ENCODE peak calls at places on chromosomes 6 and 20, in five cellular contexts. O is HepG2, Z is K562, I is HCT116, S is GM12878. L is an unnamed sample.
A peak's percentile ranks its signal among the peaks of the same experiment; 100 is the strongest.

GRCh38 chr6:47787620-47788497 is 6.0 kb downstream of the OPN5 start:
- DNase-seq in O (peak; percentile 59), Z (peak; percentile 71), I (peak; percentile 58), S (no peak), L (peak; percentile 50)

GRCh38 chr20:62795023-62795761 is 1.1 kb upstream of the MRGBP start:
- DNase-seq in O (peak; percentile 77), Z (peak; percentile 83), I (no peak), S (no peak), L (peak; percentile 79)

GRCh38 chr6:36947570-36948351 is 6.8 kb upstream of the PI16 start:
- DNase-seq in O (no peak), Z (no peak), I (peak; percentile 39), S (no peak), L (no peak)

GRCh38 chr20:58712116-58712822 is 19.7 kb downstream of the NPEPL1 start:
- DNase-seq in O (no peak), Z (no peak), I (no peak), S (no peak), L (peak; percentile 12)

GRCh38 chr20:63733117-63733516 is 3.3 kb upstream of the LIME1 start:
- DNase-seq in O (no peak), Z (no peak), I (no peak), S (no peak), L (no peak)

GRCh38 chr6:112502348-112503130 is 155.4 kb downstream of the RFPL4B start:
- DNase-seq in O (no peak), Z (no peak), I (no peak), S (no peak), L (peak; percentile 26)

GRCh38 chr6:163940705-163941470 is 526.4 kb downstream of the QKI start:
- DNase-seq in O (no peak), Z (peak; percentile 14), I (no peak), S (no peak), L (no peak)

GRCh38 chr6:156154896-156155295 is 622.3 kb upstream of the ARID1B start:
- DNase-seq in O (no peak), Z (no peak), I (no peak), S (no peak), L (no peak)

GRCh38 chr6:11810039-11810541 is 31.5 kb upstream of the ADTRP start:
- DNase-seq in O (no peak), Z (peak; percentile 80), I (no peak), S (no peak), L (no peak)

DNA sequence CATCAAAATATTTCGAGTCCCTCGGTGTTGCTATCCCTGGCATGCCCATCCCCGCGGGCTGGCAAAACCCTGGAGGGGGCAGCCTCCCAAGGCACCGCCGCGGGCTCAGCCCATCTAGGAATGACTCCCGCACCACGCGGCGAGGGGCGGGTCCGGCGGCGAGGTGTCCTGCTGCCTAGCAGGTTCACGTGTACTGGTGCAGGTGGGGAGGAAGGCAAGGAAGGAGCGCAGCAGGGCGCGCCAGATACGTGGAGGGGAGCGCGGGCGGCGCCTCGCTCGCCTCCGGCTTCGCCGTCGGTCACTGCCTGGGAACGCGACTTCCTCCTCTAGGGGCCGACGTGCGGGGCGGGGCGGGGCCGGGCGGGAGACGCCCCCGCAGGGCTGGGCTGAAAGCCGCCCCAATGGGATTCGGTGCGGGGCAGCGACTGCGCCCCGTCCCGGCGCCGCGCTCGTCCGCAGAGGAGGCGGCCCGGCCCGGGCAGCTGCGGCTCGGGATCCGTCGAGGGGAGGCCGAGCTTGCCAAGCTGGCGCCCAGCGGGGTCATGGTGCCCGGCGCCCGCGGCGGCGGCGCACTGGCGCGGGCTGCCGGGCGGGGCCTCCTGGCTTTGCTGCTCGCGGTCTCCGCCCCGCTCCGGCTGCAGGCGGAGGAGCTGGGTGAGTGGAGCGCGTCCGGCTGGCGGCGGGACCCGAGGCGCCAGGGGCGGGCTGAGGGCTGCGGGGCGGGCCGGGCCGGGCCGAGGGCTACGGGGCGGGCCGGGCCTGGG is at the start of gene DCBLD1:
- DNase-seq in O (peak; percentile 78), Z (peak; percentile 88), I (peak; percentile 78), S (no peak), L (peak; percentile 81)
- TF ChIP-seq ZBTB33 in O (no peak), Z (no peak), I (no peak), S (no peak), L (no peak)

GRCh38 chr6:8481727-8482126 is 46.4 kb upstream of the SLC35B3 start:
- DNase-seq in O (no peak), Z (peak; percentile 3), I (no peak), S (no peak), L (no peak)
- TF ChIP-seq ZBTB33 in O (no peak), Z (no peak), I (no peak), S (no peak), L (no peak)

DNA sequence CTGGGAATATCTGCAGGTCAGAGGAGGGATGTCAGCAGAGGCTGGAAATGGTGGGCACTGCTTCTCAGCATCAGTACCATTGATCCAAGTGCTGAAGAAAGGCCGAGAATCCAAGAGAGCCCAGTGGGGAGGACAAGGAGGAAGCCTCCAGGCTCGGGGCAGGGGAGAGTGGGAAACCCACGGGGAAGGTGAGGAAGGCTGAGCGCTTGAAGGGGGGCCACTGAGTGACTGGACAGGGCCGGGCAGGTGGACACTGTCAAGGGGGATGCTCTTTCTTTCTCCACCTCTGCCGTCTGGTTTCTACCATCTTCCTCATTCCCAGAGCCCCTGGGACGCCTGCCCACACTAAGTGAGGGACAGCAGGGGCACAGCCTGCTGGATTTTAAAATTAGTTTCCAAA is 335.0 kb downstream of the CDH4 start:
- DNase-seq in O (no peak), Z (no peak), I (no peak), S (no peak), L (no peak)
- TF ChIP-seq ZBTB33 in O (no peak), Z (no peak), I (no peak), S (no peak), L (no peak)

DNA sequence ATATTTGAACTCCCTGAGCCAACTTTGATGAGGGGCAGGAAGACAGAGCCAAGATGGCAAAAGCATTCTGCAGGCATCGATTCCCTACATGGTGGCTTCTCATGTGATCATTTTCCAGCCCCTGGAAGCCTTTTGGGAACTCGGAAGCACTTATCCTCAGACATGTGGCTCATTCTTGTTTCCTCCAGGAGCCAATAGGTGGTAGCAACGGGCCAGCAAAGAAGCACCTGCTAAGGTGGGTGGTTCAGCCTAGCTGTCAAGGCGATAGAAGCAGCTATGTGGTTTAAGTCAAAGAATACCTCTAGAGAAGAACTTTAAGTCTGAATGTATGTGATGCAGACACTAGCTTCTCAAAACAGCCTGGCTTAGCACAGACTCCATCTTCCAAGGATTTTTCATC is 64.9 kb upstream of the PAX1 start:
- DNase-seq in O (peak; percentile 44), Z (peak; percentile 32), I (peak; percentile 4), S (no peak), L (no peak)
- TF ChIP-seq ZBTB33 in O (no peak), Z (no peak), I (no peak), S (no peak), L (no peak)

DNA sequence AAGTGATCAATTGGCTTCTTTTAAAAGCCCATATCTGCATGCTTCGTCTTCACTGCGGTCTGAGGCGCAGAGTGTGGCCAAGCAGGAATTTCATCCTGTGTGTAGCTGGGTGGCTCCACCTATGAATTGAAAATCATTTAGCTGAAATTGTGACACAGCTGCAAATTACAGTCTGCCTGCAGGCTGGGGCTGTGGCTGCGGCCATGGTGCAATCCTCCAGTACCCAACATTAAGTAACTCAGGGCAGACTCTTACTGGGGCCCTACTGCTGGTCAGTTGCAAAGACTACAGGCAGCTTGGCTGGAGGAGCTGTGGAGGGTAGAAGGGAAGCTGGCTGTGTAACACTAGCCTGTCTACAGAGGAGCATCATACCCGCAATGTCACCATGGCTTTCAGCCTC is 3.1 kb upstream of the TGM3 start:
- DNase-seq in O (no peak), Z (no peak), I (no peak), S (no peak), L (no peak)
- TF ChIP-seq ZBTB33 in O (no peak), Z (no peak), I (no peak), S (no peak), L (no peak)

GRCh38 chr6:26197736-26198625 is 110.8 kb downstream of the HFE start:
- DNase-seq in O (peak; percentile 62), Z (peak; percentile 68), I (peak; percentile 35), S (no peak), L (no peak)
- TF ChIP-seq ZBTB33 in O (no peak), Z (peak; percentile 24), I (no peak), S (no peak), L (no peak)

GRCh38 chr20:53044296-53044695 is 72.1 kb downstream of the TSHZ2 start:
- DNase-seq in O (no peak), Z (no peak), I (no peak), S (no peak), L (no peak)

GRCh38 chr20:53050338-53050737 is 78.2 kb downstream of the TSHZ2 start:
- DNase-seq in O (no peak), Z (no peak), I (no peak), S (no peak), L (no peak)

GRCh38 chr20:53048387-53048786 is 76.2 kb downstream of the TSHZ2 start:
- DNase-seq in O (no peak), Z (no peak), I (no peak), S (no peak), L (no peak)

GRCh38 chr20:53045941-53046340 is 73.8 kb downstream of the TSHZ2 start:
- DNase-seq in O (no peak), Z (no peak), I (no peak), S (no peak), L (no peak)

DNA sequence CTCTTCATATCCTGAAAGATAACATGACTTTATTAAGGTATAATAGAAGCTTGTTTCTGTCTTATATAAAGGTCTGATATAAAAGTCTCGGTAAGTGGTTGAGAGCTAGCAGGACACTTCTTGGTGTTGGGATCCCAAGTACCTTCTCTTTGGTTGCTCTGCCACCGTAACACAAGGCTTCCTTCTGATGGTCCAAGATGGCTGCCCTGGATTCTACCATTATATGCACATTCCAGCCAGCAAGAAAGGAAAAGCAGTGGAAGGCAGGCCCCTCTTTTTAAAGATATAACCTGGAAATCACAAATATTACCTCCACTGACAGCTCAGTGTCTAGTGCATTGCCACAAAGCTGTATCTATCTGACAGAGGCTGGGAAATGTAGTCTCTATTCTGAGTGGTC is 75.0 kb downstream of the TSHZ2 start:
- DNase-seq in O (no peak), Z (no peak), I (no peak), S (no peak), L (no peak)
- TF ChIP-seq ZBTB33 in O (no peak), Z (no peak), I (no peak), S (no peak), L (no peak)

DNA sequence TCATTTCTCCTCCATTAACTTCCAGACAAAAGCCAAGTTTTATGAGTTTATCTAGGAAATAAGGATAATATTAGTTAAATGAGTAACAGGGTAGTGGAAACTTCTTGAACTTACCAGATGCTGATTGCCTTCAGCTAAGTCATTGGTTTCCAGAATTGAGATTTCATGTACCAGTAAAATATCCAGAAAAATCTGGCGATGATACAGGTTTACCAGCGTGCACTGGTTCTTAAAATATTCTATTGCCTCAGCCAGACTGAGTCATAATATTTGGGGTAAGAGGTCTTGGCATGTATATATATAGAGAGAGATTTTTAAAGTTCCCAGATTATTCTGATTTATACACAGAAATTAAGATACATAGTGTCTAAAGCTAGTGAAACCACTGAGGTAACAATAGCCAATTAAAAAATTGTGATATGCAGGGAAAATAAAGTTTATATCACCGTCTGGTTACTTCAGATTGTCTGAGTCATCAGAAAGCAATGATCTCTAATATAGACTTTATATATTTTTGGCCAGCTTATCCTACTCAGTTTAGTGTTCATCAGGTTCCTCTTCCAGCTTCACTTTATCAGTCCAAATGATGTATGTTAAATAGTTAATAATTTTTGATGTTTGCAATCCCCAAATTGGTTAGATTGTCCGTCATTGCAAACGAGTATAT is 39.5 kb upstream of the SDHAF4 start:
- DNase-seq in O (no peak), Z (no peak), I (no peak), S (no peak), L (no peak)
- TF ChIP-seq ZBTB33 in O (no peak), Z (no peak), I (no peak), S (no peak), L (no peak)